ENCODE peak calls at places on chromosomes 13 and 19, in six cellular contexts. One of them, this sample, is unnamed.

GRCh38 chr13:42099962-42100675 is 51.7 kb downstream of the DGKH start:
- DNase-seq in sciatic nerve: no peak
- DNase-seq in stimulated activated CD4-positive, alpha-beta T cell treated with anti-CD3 and anti-CD28 coated beads, Interleukin-4, amount 100 ng/mL, for 24 hours: no peak
- DNase-seq in NCI-H2107: no peak
- DNase-seq in colonic mucosa: no peak
- DNase-seq in ascending aorta: no peak
- DNase-seq in this sample: no peak

GRCh38 chr13:70405266-70405665 is 297.0 kb upstream of the KLHL1 start:
- DNase-seq in sciatic nerve: no peak
- DNase-seq in stimulated activated CD4-positive, alpha-beta T cell treated with anti-CD3 and anti-CD28 coated beads, Interleukin-4, amount 100 ng/mL, for 24 hours: no peak
- DNase-seq in NCI-H2107: no peak
- DNase-seq in colonic mucosa: no peak
- DNase-seq in ascending aorta: no peak
- DNase-seq in this sample: no peak

GRCh38 chr19:22607653-22608430 is 26.3 kb upstream of the ZNF492 start:
- DNase-seq in sciatic nerve: no peak
- DNase-seq in stimulated activated CD4-positive, alpha-beta T cell treated with anti-CD3 and anti-CD28 coated beads, Interleukin-4, amount 100 ng/mL, for 24 hours: no peak
- DNase-seq in NCI-H2107: no peak
- DNase-seq in colonic mucosa: no peak
- DNase-seq in ascending aorta: no peak
- DNase-seq in this sample: no peak

GRCh38 chr13:64992314-64992713 is 2237.8 kb downstream of the PCDH9 start:
- DNase-seq in sciatic nerve: no peak
- DNase-seq in stimulated activated CD4-positive, alpha-beta T cell treated with anti-CD3 and anti-CD28 coated beads, Interleukin-4, amount 100 ng/mL, for 24 hours: no peak
- DNase-seq in NCI-H2107: no peak
- DNase-seq in colonic mucosa: no peak
- DNase-seq in ascending aorta: no peak
- DNase-seq in this sample: no peak

GRCh38 chr19:30719189-30719990 is 347.2 kb downstream of the ZNF536 start:
- DNase-seq in sciatic nerve: peak; percentile 68
- DNase-seq in stimulated activated CD4-positive, alpha-beta T cell treated with anti-CD3 and anti-CD28 coated beads, Interleukin-4, amount 100 ng/mL, for 24 hours: no peak
- DNase-seq in NCI-H2107: peak; percentile 10
- DNase-seq in colonic mucosa: peak; percentile 44
- DNase-seq in ascending aorta: no peak
- DNase-seq in this sample: no peak

GRCh38 chr19:35278578-35279284 is 3.6 kb upstream of the HAMP start:
- DNase-seq in sciatic nerve: no peak
- DNase-seq in stimulated activated CD4-positive, alpha-beta T cell treated with anti-CD3 and anti-CD28 coated beads, Interleukin-4, amount 100 ng/mL, for 24 hours: no peak
- DNase-seq in NCI-H2107: no peak
- DNase-seq in colonic mucosa: no peak
- DNase-seq in ascending aorta: no peak
- DNase-seq in this sample: no peak

GRCh38 chr13:42752731-42753130 is 28.7 kb upstream of the FAM216B start:
- DNase-seq in sciatic nerve: no peak
- DNase-seq in stimulated activated CD4-positive, alpha-beta T cell treated with anti-CD3 and anti-CD28 coated beads, Interleukin-4, amount 100 ng/mL, for 24 hours: no peak
- DNase-seq in NCI-H2107: no peak
- DNase-seq in colonic mucosa: no peak
- DNase-seq in ascending aorta: no peak
- DNase-seq in this sample: no peak

GRCh38 chr19:48354332-48354992 is 9.3 kb downstream of the TMEM143 start:
- DNase-seq in sciatic nerve: no peak
- DNase-seq in stimulated activated CD4-positive, alpha-beta T cell treated with anti-CD3 and anti-CD28 coated beads, Interleukin-4, amount 100 ng/mL, for 24 hours: no peak
- DNase-seq in NCI-H2107: no peak
- DNase-seq in colonic mucosa: no peak
- DNase-seq in ascending aorta: no peak
- DNase-seq in this sample: no peak

GRCh38 chr13:23681253-23681652 is 111.0 kb downstream of the TNFRSF19 start:
- DNase-seq in sciatic nerve: no peak
- DNase-seq in stimulated activated CD4-positive, alpha-beta T cell treated with anti-CD3 and anti-CD28 coated beads, Interleukin-4, amount 100 ng/mL, for 24 hours: no peak
- DNase-seq in NCI-H2107: no peak
- DNase-seq in colonic mucosa: no peak
- DNase-seq in ascending aorta: no peak
- DNase-seq in this sample: no peak

GRCh38 chr19:48194041-48194871 is 23.8 kb downstream of the ZSWIM9 start:
- DNase-seq in sciatic nerve: peak; percentile 50
- DNase-seq in stimulated activated CD4-positive, alpha-beta T cell treated with anti-CD3 and anti-CD28 coated beads, Interleukin-4, amount 100 ng/mL, for 24 hours: peak; percentile 32
- DNase-seq in NCI-H2107: no peak
- DNase-seq in colonic mucosa: no peak
- DNase-seq in ascending aorta: no peak
- DNase-seq in this sample: no peak

GRCh38 chr19:15810335-15810734 is 5.1 kb downstream of the OR10H1 start:
- DNase-seq in sciatic nerve: no peak
- DNase-seq in stimulated activated CD4-positive, alpha-beta T cell treated with anti-CD3 and anti-CD28 coated beads, Interleukin-4, amount 100 ng/mL, for 24 hours: no peak
- DNase-seq in NCI-H2107: no peak
- DNase-seq in colonic mucosa: peak; percentile 35
- DNase-seq in ascending aorta: no peak
- DNase-seq in this sample: peak; percentile 10

GRCh38 chr13:110519506-110519905 is 42.0 kb downstream of the RAB20 start:
- DNase-seq in sciatic nerve: no peak
- DNase-seq in stimulated activated CD4-positive, alpha-beta T cell treated with anti-CD3 and anti-CD28 coated beads, Interleukin-4, amount 100 ng/mL, for 24 hours: no peak
- DNase-seq in NCI-H2107: no peak
- DNase-seq in colonic mucosa: no peak
- DNase-seq in ascending aorta: no peak
- DNase-seq in this sample: no peak

GRCh38 chr13:51946163-51946669 is 65.0 kb downstream of the ATP7B start:
- DNase-seq in sciatic nerve: no peak
- DNase-seq in stimulated activated CD4-positive, alpha-beta T cell treated with anti-CD3 and anti-CD28 coated beads, Interleukin-4, amount 100 ng/mL, for 24 hours: no peak
- DNase-seq in NCI-H2107: no peak
- DNase-seq in colonic mucosa: no peak
- DNase-seq in ascending aorta: no peak
- DNase-seq in this sample: no peak

GRCh38 chr19:33557720-33558119 is 36.1 kb upstream of the PEPD start:
- DNase-seq in sciatic nerve: peak; percentile 43
- DNase-seq in stimulated activated CD4-positive, alpha-beta T cell treated with anti-CD3 and anti-CD28 coated beads, Interleukin-4, amount 100 ng/mL, for 24 hours: no peak
- DNase-seq in NCI-H2107: no peak
- DNase-seq in colonic mucosa: no peak
- DNase-seq in ascending aorta: no peak
- DNase-seq in this sample: no peak

GRCh38 chr19:23887642-23888041 is 27.0 kb upstream of the ZNF726 start:
- DNase-seq in sciatic nerve: no peak
- DNase-seq in stimulated activated CD4-positive, alpha-beta T cell treated with anti-CD3 and anti-CD28 coated beads, Interleukin-4, amount 100 ng/mL, for 24 hours: no peak
- DNase-seq in NCI-H2107: no peak
- DNase-seq in colonic mucosa: peak; percentile 79
- DNase-seq in ascending aorta: no peak
- DNase-seq in this sample: no peak

GRCh38 chr19:23403581-23404324 is 8.5 kb upstream of the ZNF91 start:
- DNase-seq in sciatic nerve: no peak
- DNase-seq in stimulated activated CD4-positive, alpha-beta T cell treated with anti-CD3 and anti-CD28 coated beads, Interleukin-4, amount 100 ng/mL, for 24 hours: no peak
- DNase-seq in NCI-H2107: no peak
- DNase-seq in colonic mucosa: peak; percentile 93
- DNase-seq in ascending aorta: no peak
- DNase-seq in this sample: peak; percentile 0

GRCh38 chr19:28472111-28472510 is 740.8 kb downstream of the UQCRFS1 start:
- DNase-seq in sciatic nerve: peak; percentile 18
- DNase-seq in stimulated activated CD4-positive, alpha-beta T cell treated with anti-CD3 and anti-CD28 coated beads, Interleukin-4, amount 100 ng/mL, for 24 hours: no peak
- DNase-seq in NCI-H2107: no peak
- DNase-seq in colonic mucosa: no peak
- DNase-seq in ascending aorta: no peak
- DNase-seq in this sample: no peak

GRCh38 chr13:74194856-74195255 is 60.7 kb upstream of the KLF12 start:
- DNase-seq in sciatic nerve: no peak
- DNase-seq in stimulated activated CD4-positive, alpha-beta T cell treated with anti-CD3 and anti-CD28 coated beads, Interleukin-4, amount 100 ng/mL, for 24 hours: no peak
- DNase-seq in NCI-H2107: no peak
- DNase-seq in colonic mucosa: no peak
- DNase-seq in ascending aorta: no peak
- DNase-seq in this sample: no peak

GRCh38 chr13:29464105-29464679 is 131.3 kb downstream of the SLC7A1 start:
- DNase-seq in sciatic nerve: no peak
- DNase-seq in stimulated activated CD4-positive, alpha-beta T cell treated with anti-CD3 and anti-CD28 coated beads, Interleukin-4, amount 100 ng/mL, for 24 hours: no peak
- DNase-seq in NCI-H2107: no peak
- DNase-seq in colonic mucosa: no peak
- DNase-seq in ascending aorta: no peak
- DNase-seq in this sample: no peak

GRCh38 chr13:113291997-113292862 is 4.8 kb upstream of the LAMP1 start:
- DNase-seq in sciatic nerve: no peak
- DNase-seq in stimulated activated CD4-positive, alpha-beta T cell treated with anti-CD3 and anti-CD28 coated beads, Interleukin-4, amount 100 ng/mL, for 24 hours: peak; percentile 20
- DNase-seq in NCI-H2107: no peak
- DNase-seq in colonic mucosa: peak; percentile 31
- DNase-seq in ascending aorta: no peak
- DNase-seq in this sample: no peak

GRCh38 chr19:13241321-13242104 is 91.3 kb downstream of the IER2 start:
- DNase-seq in sciatic nerve: no peak
- DNase-seq in stimulated activated CD4-positive, alpha-beta T cell treated with anti-CD3 and anti-CD28 coated beads, Interleukin-4, amount 100 ng/mL, for 24 hours: peak; percentile 24
- DNase-seq in NCI-H2107: no peak
- DNase-seq in colonic mucosa: no peak
- DNase-seq in ascending aorta: no peak
- DNase-seq in this sample: no peak

GRCh38 chr13:34682406-34682805 is 259.7 kb upstream of the NBEA start:
- DNase-seq in sciatic nerve: no peak
- DNase-seq in stimulated activated CD4-positive, alpha-beta T cell treated with anti-CD3 and anti-CD28 coated beads, Interleukin-4, amount 100 ng/mL, for 24 hours: no peak
- DNase-seq in NCI-H2107: no peak
- DNase-seq in colonic mucosa: no peak
- DNase-seq in ascending aorta: no peak
- DNase-seq in this sample: no peak

GRCh38 chr13:113562085-113562749 is 22.3 kb upstream of the TFDP1 start:
- DNase-seq in sciatic nerve: peak; percentile 84
- DNase-seq in stimulated activated CD4-positive, alpha-beta T cell treated with anti-CD3 and anti-CD28 coated beads, Interleukin-4, amount 100 ng/mL, for 24 hours: peak; percentile 42
- DNase-seq in NCI-H2107: no peak
- DNase-seq in colonic mucosa: peak; percentile 61
- DNase-seq in ascending aorta: no peak
- DNase-seq in this sample: peak; percentile 62

GRCh38 chr13:111926501-111927180 is 140.3 kb upstream of the SOX1 start:
- DNase-seq in sciatic nerve: no peak
- DNase-seq in stimulated activated CD4-positive, alpha-beta T cell treated with anti-CD3 and anti-CD28 coated beads, Interleukin-4, amount 100 ng/mL, for 24 hours: no peak
- DNase-seq in NCI-H2107: peak; percentile 79
- DNase-seq in colonic mucosa: no peak
- DNase-seq in ascending aorta: no peak
- DNase-seq in this sample: no peak

GRCh38 chr13:35978607-35979316 is 152.4 kb downstream of the DCLK1 start:
- DNase-seq in sciatic nerve: no peak
- DNase-seq in stimulated activated CD4-positive, alpha-beta T cell treated with anti-CD3 and anti-CD28 coated beads, Interleukin-4, amount 100 ng/mL, for 24 hours: peak; percentile 19
- DNase-seq in NCI-H2107: no peak
- DNase-seq in colonic mucosa: peak; percentile 37
- DNase-seq in ascending aorta: no peak
- DNase-seq in this sample: peak; percentile 62

GRCh38 chr13:29791508-29791907 is 58.9 kb downstream of the UBL3 start:
- DNase-seq in sciatic nerve: no peak
- DNase-seq in stimulated activated CD4-positive, alpha-beta T cell treated with anti-CD3 and anti-CD28 coated beads, Interleukin-4, amount 100 ng/mL, for 24 hours: no peak
- DNase-seq in NCI-H2107: no peak
- DNase-seq in colonic mucosa: no peak
- DNase-seq in ascending aorta: no peak
- DNase-seq in this sample: no peak

GRCh38 chr19:14492756-14493337 is 3.1 kb downstream of the GIPC1 start:
- DNase-seq in sciatic nerve: no peak
- DNase-seq in stimulated activated CD4-positive, alpha-beta T cell treated with anti-CD3 and anti-CD28 coated beads, Interleukin-4, amount 100 ng/mL, for 24 hours: no peak
- DNase-seq in NCI-H2107: no peak
- DNase-seq in colonic mucosa: peak; percentile 32
- DNase-seq in ascending aorta: no peak
- DNase-seq in this sample: no peak

GRCh38 chr19:11138659-11139526 is 16.7 kb downstream of the SPC24 start:
- DNase-seq in sciatic nerve: peak; percentile 84
- DNase-seq in stimulated activated CD4-positive, alpha-beta T cell treated with anti-CD3 and anti-CD28 coated beads, Interleukin-4, amount 100 ng/mL, for 24 hours: no peak
- DNase-seq in NCI-H2107: no peak
- DNase-seq in colonic mucosa: peak; percentile 60
- DNase-seq in ascending aorta: peak; percentile 50
- DNase-seq in this sample: no peak

GRCh38 chr19:13181747-13182388 is 31.7 kb downstream of the IER2 start:
- DNase-seq in sciatic nerve: peak; percentile 73
- DNase-seq in stimulated activated CD4-positive, alpha-beta T cell treated with anti-CD3 and anti-CD28 coated beads, Interleukin-4, amount 100 ng/mL, for 24 hours: peak; percentile 39
- DNase-seq in NCI-H2107: no peak
- DNase-seq in colonic mucosa: peak; percentile 76
- DNase-seq in ascending aorta: no peak
- DNase-seq in this sample: no peak

GRCh38 chr19:8580710-8581281 is 3.6 kb upstream of the MYO1F start:
- DNase-seq in sciatic nerve: peak; percentile 90
- DNase-seq in stimulated activated CD4-positive, alpha-beta T cell treated with anti-CD3 and anti-CD28 coated beads, Interleukin-4, amount 100 ng/mL, for 24 hours: peak; percentile 88
- DNase-seq in NCI-H2107: peak; percentile 53
- DNase-seq in colonic mucosa: peak; percentile 85
- DNase-seq in ascending aorta: peak; percentile 44
- DNase-seq in this sample: peak; percentile 2

GRCh38 chr13:60583911-60584753 is 187.1 kb downstream of the TDRD3 start:
- DNase-seq in sciatic nerve: peak; percentile 69
- DNase-seq in stimulated activated CD4-positive, alpha-beta T cell treated with anti-CD3 and anti-CD28 coated beads, Interleukin-4, amount 100 ng/mL, for 24 hours: peak; percentile 7
- DNase-seq in NCI-H2107: no peak
- DNase-seq in colonic mucosa: no peak
- DNase-seq in ascending aorta: no peak
- DNase-seq in this sample: no peak

GRCh38 chr19:55600336-55601028 is 394 bp downstream of the ZNF524 start:
- DNase-seq in sciatic nerve: peak; percentile 82
- DNase-seq in stimulated activated CD4-positive, alpha-beta T cell treated with anti-CD3 and anti-CD28 coated beads, Interleukin-4, amount 100 ng/mL, for 24 hours: no peak
- DNase-seq in NCI-H2107: peak; percentile 61
- DNase-seq in colonic mucosa: no peak
- DNase-seq in ascending aorta: no peak
- DNase-seq in this sample: peak; percentile 92

GRCh38 chr13:101258071-101258470 is 158.2 kb downstream of the NALCN start:
- DNase-seq in sciatic nerve: no peak
- DNase-seq in stimulated activated CD4-positive, alpha-beta T cell treated with anti-CD3 and anti-CD28 coated beads, Interleukin-4, amount 100 ng/mL, for 24 hours: peak; percentile 41
- DNase-seq in NCI-H2107: no peak
- DNase-seq in colonic mucosa: no peak
- DNase-seq in ascending aorta: no peak
- DNase-seq in this sample: no peak

GRCh38 chr13:45339867-45340266 is 1.1 kb downstream of the TPT1 start:
- DNase-seq in sciatic nerve: no peak
- DNase-seq in stimulated activated CD4-positive, alpha-beta T cell treated with anti-CD3 and anti-CD28 coated beads, Interleukin-4, amount 100 ng/mL, for 24 hours: peak; percentile 58
- DNase-seq in NCI-H2107: no peak
- DNase-seq in colonic mucosa: no peak
- DNase-seq in ascending aorta: no peak
- DNase-seq in this sample: no peak

GRCh38 chr13:48000559-48001126 is 430 bp downstream of the SUCLA2 start:
- DNase-seq in sciatic nerve: no peak
- DNase-seq in stimulated activated CD4-positive, alpha-beta T cell treated with anti-CD3 and anti-CD28 coated beads, Interleukin-4, amount 100 ng/mL, for 24 hours: peak; percentile 12
- DNase-seq in NCI-H2107: no peak
- DNase-seq in colonic mucosa: peak; percentile 32
- DNase-seq in ascending aorta: no peak
- DNase-seq in this sample: no peak

GRCh38 chr19:40623403-40624239 is 22.5 kb downstream of the LTBP4 start:
- DNase-seq in sciatic nerve: peak; percentile 69
- DNase-seq in stimulated activated CD4-positive, alpha-beta T cell treated with anti-CD3 and anti-CD28 coated beads, Interleukin-4, amount 100 ng/mL, for 24 hours: no peak
- DNase-seq in NCI-H2107: peak; percentile 61
- DNase-seq in colonic mucosa: peak; percentile 92
- DNase-seq in ascending aorta: no peak
- DNase-seq in this sample: peak; percentile 87

GRCh38 chr13:99151516-99151915 is 49.1 kb upstream of the UBAC2 start:
- DNase-seq in sciatic nerve: no peak
- DNase-seq in stimulated activated CD4-positive, alpha-beta T cell treated with anti-CD3 and anti-CD28 coated beads, Interleukin-4, amount 100 ng/mL, for 24 hours: peak; percentile 24
- DNase-seq in NCI-H2107: no peak
- DNase-seq in colonic mucosa: no peak
- DNase-seq in ascending aorta: no peak
- DNase-seq in this sample: no peak

GRCh38 chr13:71577127-71577526 is 289.9 kb downstream of the DACH1 start:
- DNase-seq in sciatic nerve: no peak
- DNase-seq in stimulated activated CD4-positive, alpha-beta T cell treated with anti-CD3 and anti-CD28 coated beads, Interleukin-4, amount 100 ng/mL, for 24 hours: no peak
- DNase-seq in NCI-H2107: no peak
- DNase-seq in colonic mucosa: no peak
- DNase-seq in ascending aorta: no peak
- DNase-seq in this sample: no peak

GRCh38 chr13:91805605-91806004 is 407.2 kb downstream of the GPC5 start:
- DNase-seq in sciatic nerve: no peak
- DNase-seq in stimulated activated CD4-positive, alpha-beta T cell treated with anti-CD3 and anti-CD28 coated beads, Interleukin-4, amount 100 ng/mL, for 24 hours: no peak
- DNase-seq in NCI-H2107: no peak
- DNase-seq in colonic mucosa: no peak
- DNase-seq in ascending aorta: no peak
- DNase-seq in this sample: no peak